ENCODE peak calls at places on chromosomes 12 and 14, in four cellular contexts. J, B, T and Y are unnamed samples.
A peak's percentile ranks its signal among the peaks of the same experiment; 100 is the strongest.

GRCh38 chr14:54467280-54467679 is 21.5 kb downstream of the GMFB start:
- DNase-seq in J (no peak), B (no peak), T (no peak), Y (no peak)

GRCh38 chr14:86087377-86087776 is 557.4 kb downstream of the FLRT2 start:
- DNase-seq in J (no peak), B (no peak), T (no peak), Y (no peak)

GRCh38 chr12:2537868-2538541 is 256.8 kb upstream of the FKBP4 start:
- DNase-seq in J (no peak), B (no peak), T (no peak), Y (no peak)

GRCh38 chr12:31991146-31991545 is 31.9 kb downstream of the RESF1 start:
- DNase-seq in J (no peak), B (no peak), T (no peak), Y (no peak)

GRCh38 chr12:56836800-56837663 is 73.9 kb downstream of the HSD17B6 start:
- DNase-seq in J (peak; percentile 74), B (no peak), T (no peak), Y (peak; percentile 10)

GRCh38 chr14:68363841-68364711 is 428.8 kb downstream of the ZFP36L1 start:
- DNase-seq in J (no peak), B (no peak), T (no peak), Y (no peak)

GRCh38 chr12:130989391-130989790 is 35.7 kb downstream of the ADGRD1 start:
- DNase-seq in J (no peak), B (no peak), T (peak; percentile 55), Y (no peak)

GRCh38 chr12:11202811-11203210 is 16.1 kb upstream of the TAS2R42 start:
- DNase-seq in J (no peak), B (no peak), T (no peak), Y (no peak)

GRCh38 chr14:36048667-36049066 is 127.9 kb downstream of the PTCSC3 start:
- DNase-seq in J (no peak), B (no peak), T (no peak), Y (no peak)

GRCh38 chr14:60304509-60304908 is 55.5 kb downstream of the PPM1A start:
- DNase-seq in J (no peak), B (no peak), T (no peak), Y (no peak)

GRCh38 chr12:113479578-113480335 is 8.1 kb upstream of the LHX5 start:
- DNase-seq in J (no peak), B (peak; percentile 25), T (no peak), Y (no peak)

GRCh38 chr14:29906256-29906885 is 21.3 kb downstream of the PRKD1 start:
- DNase-seq in J (no peak), B (no peak), T (no peak), Y (no peak)

GRCh38 chr14:89911018-89911919 is 43.3 kb downstream of the EFCAB11 start:
- DNase-seq in J (peak; percentile 19), B (no peak), T (no peak), Y (no peak)

DNA sequence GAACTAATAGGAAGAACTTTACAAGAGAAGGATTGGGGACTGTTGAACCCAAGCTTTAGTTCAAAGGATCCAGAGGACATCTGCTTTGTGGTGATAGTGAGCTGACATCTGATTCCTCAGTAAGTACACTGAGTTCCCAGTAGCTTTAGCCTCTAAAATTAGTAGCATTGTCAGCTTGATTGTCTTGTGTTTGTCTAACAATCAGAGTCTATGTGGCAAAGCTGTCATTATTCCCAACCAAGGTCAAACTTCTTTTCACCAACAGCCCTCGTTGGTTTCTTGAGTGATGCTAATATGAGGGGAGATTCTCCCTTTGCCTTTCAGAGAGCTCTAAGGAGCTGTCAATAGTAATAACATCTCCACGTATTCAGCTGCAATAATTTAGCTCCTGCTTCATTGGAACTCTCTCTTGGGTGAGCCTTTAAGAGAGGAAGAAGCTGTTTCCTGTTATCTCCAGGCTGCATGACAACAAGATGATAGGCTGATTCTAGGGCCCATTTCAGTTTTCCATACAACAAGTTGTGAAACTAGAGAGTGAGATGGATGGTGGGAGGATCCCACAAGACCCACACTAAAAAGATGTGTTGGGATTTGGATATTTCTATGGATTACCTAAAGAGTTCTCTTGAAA is 46.7 kb downstream of the TGFB3 start:
- DNase-seq in J (no peak), B (no peak), T (no peak), Y (no peak)
- H3K4me3 ChIP-seq in J (no peak overlapping the region), B (no peak overlapping the region), T (no peak overlapping the region), Y (no peak overlapping the region)

GRCh38 chr12:6752181-6752930 is 585 bp downstream of the MLF2 start:
- DNase-seq in J (no peak), B (peak; percentile 34), T (peak; percentile 60), Y (no peak)

GRCh38 chr12:6752931-6753771 is at the start of gene MLF2:
- DNase-seq in J (peak; percentile 98), B (peak; percentile 96), T (peak; percentile 99), Y (peak; percentile 95)

GRCh38 chr12:6753772-6754356 is 923 bp upstream of the MLF2 start:
- DNase-seq in J (no peak), B (no peak), T (no peak), Y (no peak)

GRCh38 chr12:6750506-6750905 is 2.4 kb downstream of the MLF2 start:
- DNase-seq in J (no peak), B (no peak), T (no peak), Y (no peak)

DNA sequence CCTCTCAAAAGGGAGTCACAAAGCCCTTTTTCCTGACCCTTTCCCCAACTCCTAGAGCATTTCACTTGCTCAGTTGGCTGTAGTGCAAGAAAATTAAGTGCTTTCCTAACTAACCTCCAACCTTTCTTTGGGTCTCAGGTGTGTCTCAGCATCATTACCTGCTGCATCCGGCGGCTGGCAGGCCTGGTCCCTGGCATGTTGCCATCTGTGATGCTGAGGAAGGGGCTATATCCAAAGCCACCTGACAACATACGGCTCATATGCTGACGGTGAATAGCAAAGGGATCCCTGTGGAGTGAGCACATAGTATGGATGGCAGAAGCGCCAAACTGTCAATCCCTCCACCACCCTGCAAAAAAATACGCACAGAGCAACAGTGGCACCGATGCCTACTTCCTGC is 1.2 kb downstream of the MLF2 start:
- DNase-seq in J (no peak), B (no peak), T (no peak), Y (no peak)
- H3K4me3 ChIP-seq in J (peak overlapping the region; percentile 91), B (peak overlapping the region; percentile 69), T (peak overlapping the region; percentile 80), Y (peak overlapping the region; percentile 97)

DNA sequence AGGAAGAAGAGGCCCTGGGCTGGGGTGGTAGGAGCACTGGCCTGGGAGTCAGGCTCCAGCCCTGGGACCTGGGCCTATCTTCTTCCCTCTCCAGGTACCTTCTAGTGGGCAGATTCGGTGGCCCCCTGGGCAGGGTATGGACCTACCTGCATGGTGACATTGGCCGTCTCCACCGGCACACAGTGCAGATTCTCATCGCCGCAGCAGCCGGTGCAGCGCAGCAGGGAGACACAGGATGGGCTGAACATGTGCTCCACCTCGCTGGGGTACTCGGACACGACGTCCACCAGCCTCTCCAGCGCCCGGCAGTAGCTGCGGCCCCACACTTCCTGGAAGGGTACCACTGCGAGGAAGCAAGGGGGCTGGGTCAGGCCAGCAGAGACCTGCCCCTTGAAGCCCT is 6.2 kb downstream of the PGF start:
- DNase-seq in J (no peak), B (no peak), T (no peak), Y (no peak)
- H3K4me3 ChIP-seq in J (no peak overlapping the region), B (no peak overlapping the region), T (no peak overlapping the region), Y (no peak overlapping the region)

GRCh38 chr14:101457936-101458535 is 103.3 kb upstream of the DIO3 start:
- DNase-seq in J (no peak), B (no peak), T (no peak), Y (no peak)
- H3K4me3 ChIP-seq in J (no peak overlapping the region), B (no peak overlapping the region), T (no peak overlapping the region), Y (no peak overlapping the region)